ENCODE peak calls at places on chromosome 20, in six cellular contexts. N is heart left ventricle, A is adrenal gland, R is IMR-90, J is A549, V is prostate gland. T is an unnamed sample.

GRCh38 chr20:60407011-60407771 is 449.0 kb downstream of the CDH26 start:
- DNase-seq in N (no peak), A (no peak), R (no peak), J (no peak), V (no peak), T (no peak)

GRCh38 chr20:23152308-23152892 is 66.3 kb upstream of the CD93 start:
- DNase-seq in N (peak), A (peak), R (peak), J (peak), V (no peak), T (peak)

GRCh38 chr20:61896058-61896961 is 169.4 kb downstream of the TAF4 start:
- DNase-seq in N (no peak), A (peak), R (peak), J (peak), V (no peak), T (peak)

GRCh38 chr20:36098364-36098763 is 56.2 kb upstream of the EPB41L1 start:
- DNase-seq in N (peak), A (peak), R (peak), J (no peak), V (no peak), T (peak)

GRCh38 chr20:44692932-44693476 is 22.2 kb upstream of the CCN5 start:
- DNase-seq in N (peak), A (peak), R (peak), J (peak), V (no peak), T (peak)

GRCh38 chr20:44703183-44703925 is 11.8 kb upstream of the CCN5 start:
- DNase-seq in N (no peak), A (no peak), R (no peak), J (no peak), V (no peak), T (no peak)

GRCh38 chr20:64039293-64040160 is 3.5 kb downstream of the C20orf204 start:
- DNase-seq in N (no peak), A (no peak), R (no peak), J (no peak), V (no peak), T (no peak)

GRCh38 chr20:53597521-53598120 is 4.0 kb upstream of the ZNF217 start:
- DNase-seq in N (no peak), A (no peak), R (no peak), J (no peak), V (no peak), T (no peak)

GRCh38 chr20:46160661-46161060 is 42.5 kb downstream of the CD40 start:
- DNase-seq in N (no peak), A (no peak), R (no peak), J (no peak), V (no peak), T (no peak)

GRCh38 chr20:23093613-23094012 is 7.5 kb upstream of the CD93 start:
- DNase-seq in N (no peak), A (peak), R (no peak), J (no peak), V (no peak), T (no peak)

GRCh38 chr20:43583982-43584432 is 6.7 kb upstream of the IFT52 start:
- DNase-seq in N (peak), A (peak), R (peak), J (no peak), V (no peak), T (no peak)

GRCh38 chr20:53622247-53623114 is 28.8 kb upstream of the ZNF217 start:
- DNase-seq in N (no peak), A (no peak), R (no peak), J (peak), V (no peak), T (no peak)

GRCh38 chr20:47008842-47009518 is 114.3 kb downstream of the EYA2 start:
- DNase-seq in N (no peak), A (no peak), R (no peak), J (peak), V (peak), T (no peak)

GRCh38 chr20:16476032-16476431 is 97.2 kb downstream of the KIF16B start:
- DNase-seq in N (no peak), A (no peak), R (peak), J (peak), V (peak), T (no peak)

GRCh38 chr20:20233041-20233514 is 134.8 kb upstream of the INSM1 start:
- DNase-seq in N (no peak), A (no peak), R (no peak), J (no peak), V (no peak), T (peak)

GRCh38 chr20:57013741-57014140 is 252.7 kb downstream of the BMP7 start:
- DNase-seq in N (no peak), A (no peak), R (no peak), J (no peak), V (peak), T (no peak)

GRCh38 chr20:407953-408842 is at the start of gene RBCK1:
- DNase-seq in N (peak), A (peak), R (peak), J (peak), V (peak), T (peak)
- TF ChIP-seq POLR2A in N (peak), A (no peak), R (peak), J (peak), V (peak), T (peak)

GRCh38 chr20:25252226-25252625 is 4.3 kb downstream of the PYGB start:
- DNase-seq in N (no peak), A (no peak), R (no peak), J (no peak), V (no peak), T (no peak)

GRCh38 chr20:25249198-25249931 is 1.5 kb downstream of the PYGB start:
- DNase-seq in N (peak), A (no peak), R (peak), J (no peak), V (peak), T (no peak)

GRCh38 chr20:25250508-25250907 is 2.6 kb downstream of the PYGB start:
- DNase-seq in N (no peak), A (no peak), R (peak), J (no peak), V (no peak), T (no peak)

GRCh38 chr20:25251558-25251957 is 3.7 kb downstream of the PYGB start:
- DNase-seq in N (no peak), A (no peak), R (no peak), J (no peak), V (no peak), T (no peak)

DNA sequence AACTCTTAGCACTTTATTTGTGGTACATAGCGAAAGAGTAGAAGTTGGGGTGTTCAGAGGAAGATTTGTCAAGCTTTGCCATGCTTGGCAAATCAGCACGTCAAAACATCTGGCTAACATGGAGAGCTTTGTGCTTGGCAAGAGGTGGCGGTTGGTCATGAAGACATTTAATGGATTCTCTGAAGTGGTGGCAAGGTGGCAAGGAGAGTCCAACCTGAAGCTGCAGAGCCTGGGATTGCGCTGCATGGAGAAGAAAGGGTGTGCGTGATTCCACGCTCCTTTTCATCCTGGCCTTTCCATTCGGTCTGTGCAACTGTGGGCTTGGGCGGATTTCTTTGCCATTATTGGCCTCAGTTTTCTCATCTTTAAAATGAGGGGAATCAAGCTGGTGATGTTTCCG is 3.1 kb downstream of the PYGB start:
- DNase-seq in N (no peak), A (no peak), R (no peak), J (no peak), V (no peak), T (no peak)
- H3K27ac ChIP-seq in N (peak), A (no peak), R (no peak), J (no peak), V (peak), T (no peak)

DNA sequence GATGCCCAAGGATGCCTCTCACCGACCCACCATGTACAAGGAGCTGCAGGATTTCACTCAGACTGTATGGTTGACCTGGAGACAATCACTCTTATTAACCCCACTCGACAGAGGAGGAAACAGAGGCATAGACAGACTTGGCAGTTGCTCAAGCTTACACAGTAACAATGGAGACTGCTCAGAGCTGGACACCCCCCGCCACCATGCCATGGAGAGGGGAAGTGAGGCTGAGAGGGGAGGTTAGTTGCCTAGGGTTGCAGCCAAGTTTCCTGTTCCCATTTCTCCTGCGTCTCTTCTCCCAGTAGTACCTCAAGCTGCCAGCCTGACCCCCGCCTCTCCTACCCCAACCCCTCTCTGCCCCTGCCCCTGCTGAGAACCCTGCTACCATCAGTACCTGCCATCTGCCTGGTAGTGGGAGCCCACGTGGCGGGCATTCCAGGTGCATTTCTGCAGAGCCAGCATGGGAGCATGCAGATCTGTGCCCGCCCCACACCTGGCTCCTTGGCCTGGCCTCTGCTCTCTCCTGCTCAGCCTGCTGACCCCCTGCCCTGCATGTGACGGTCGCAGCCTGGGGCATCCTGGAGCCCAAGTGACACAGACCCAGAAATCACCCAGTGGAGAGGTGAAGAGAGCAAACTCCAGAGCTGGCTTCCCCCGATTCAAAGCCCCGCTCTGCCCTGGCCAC is 157.7 kb downstream of the PREX1 start:
- DNase-seq in N (no peak), A (no peak), R (no peak), J (no peak), V (no peak), T (no peak)
- TF ChIP-seq POLR2A in N (no peak), A (no peak), R (no peak), J (no peak), V (no peak), T (no peak)

DNA sequence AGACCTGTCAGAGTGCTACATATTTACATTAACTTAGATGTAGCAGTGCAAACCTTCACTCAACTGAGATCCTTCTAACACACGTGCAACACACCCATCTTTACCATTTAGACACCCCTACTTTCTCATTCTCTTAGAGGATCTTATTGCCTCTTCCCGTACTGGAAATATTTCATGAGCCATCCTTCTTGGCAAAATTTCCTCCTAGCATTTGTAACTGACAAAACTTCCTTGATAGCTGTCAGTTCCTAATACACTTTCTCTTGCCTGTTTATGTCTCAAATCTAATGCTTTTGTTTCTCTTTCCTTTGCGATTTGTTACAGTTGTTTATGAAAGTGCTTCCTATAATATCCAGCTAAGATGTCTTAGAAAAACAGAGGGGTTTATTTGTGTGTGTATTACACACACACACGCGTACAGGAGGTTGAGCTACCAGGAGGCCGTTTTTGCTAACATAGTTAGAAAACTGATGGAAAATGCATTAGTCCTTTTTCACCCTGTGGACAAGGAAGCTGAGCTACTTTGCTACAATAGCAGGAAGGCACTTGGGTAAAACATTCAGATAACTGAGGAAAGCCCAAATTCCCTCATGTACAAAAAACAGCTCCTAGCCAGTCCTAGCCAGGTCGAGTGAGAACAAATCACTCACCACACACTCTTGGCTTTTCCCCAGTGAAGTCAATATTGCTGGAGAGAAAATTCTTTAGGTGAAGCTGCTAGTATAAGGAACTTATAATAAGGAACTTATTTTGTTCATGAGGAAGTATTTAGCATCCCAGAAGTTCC is 153.6 kb downstream of the NFATC2 start:
- DNase-seq in N (no peak), A (no peak), R (no peak), J (no peak), V (no peak), T (no peak)
- H3K27ac ChIP-seq in N (peak), A (no peak), R (no peak), J (no peak), V (no peak), T (no peak)

DNA sequence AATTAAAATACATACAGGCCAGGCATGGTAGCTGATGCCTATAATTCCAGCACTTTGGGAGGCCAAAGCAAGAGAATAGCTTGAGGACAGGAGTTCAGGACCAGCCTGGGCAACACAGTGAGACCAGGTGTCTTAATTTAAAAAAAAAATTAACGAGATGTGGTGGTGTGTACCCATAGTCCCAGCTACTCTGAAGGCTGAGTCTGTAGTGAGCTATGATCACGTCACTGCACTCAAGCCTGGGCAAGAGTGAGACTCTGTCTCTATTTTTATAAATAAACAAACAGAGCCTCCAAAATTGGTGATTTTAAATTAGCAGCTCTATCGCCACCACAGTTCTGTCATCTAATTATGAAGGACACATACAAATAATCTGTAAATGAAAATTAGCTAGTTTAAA is 37.9 kb downstream of the ABHD12 start:
- DNase-seq in N (no peak), A (no peak), R (no peak), J (no peak), V (no peak), T (no peak)
- TF ChIP-seq POLR2A in N (no peak), A (no peak), R (no peak), J (no peak), V (no peak), T (no peak)

T was measured in upper lobe of left lung.